ENCODE peak calls at places on chromosomes 1 and 21, in seven cellular contexts. K is GM23248, B is HCT116, O is SK-N-SH, U is PC-9, F is GM23338, L is OCI-LY7. D is an unnamed sample. For H3K4me1 and H3K9me2, the result is how much of the 10 kb centered on the place peaks cover.

GRCh38 chr1:86515597-86515996 is 31.3 kb upstream of the CLCA4 start:
- DNase-seq in O (peak), U (peak), F (peak), K (peak), B (peak), L (peak), D (peak)

GRCh38 chr1:60908159-60908558 is 174.2 kb upstream of the NFIA start:
- DNase-seq in U (no peak), F (no peak), B (no peak), L (no peak), O (no peak), K (no peak), D (no peak)

GRCh38 chr1:3863231-3863935 is 6.1 kb downstream of the DFFB start:
- DNase-seq in O (no peak), U (no peak), B (no peak), K (no peak), F (no peak), L (no peak), D (no peak)

GRCh38 chr21:45318556-45319341 is 31.1 kb upstream of the POFUT2 start:
- DNase-seq in B (peak), L (no peak), U (peak), K (no peak), O (no peak), F (no peak), D (no peak)

GRCh38 chr1:33712176-33712575 is 151.7 kb upstream of the HMGB4 start:
- DNase-seq in U (no peak), L (no peak), K (peak), O (no peak), B (no peak), F (peak), D (no peak)

GRCh38 chr1:64755356-64755755 is 10.5 kb downstream of the RAVER2 start:
- DNase-seq in K (no peak), U (no peak), L (no peak), F (no peak), O (no peak), B (no peak), D (no peak)

GRCh38 chr1:3869751-3870301 is 12.6 kb downstream of the DFFB start:
- DNase-seq in K (no peak), B (no peak), U (no peak), O (no peak), L (no peak), F (peak), D (no peak)

GRCh38 chr1:244920911-244921310 is 56.6 kb upstream of the HNRNPU start:
- DNase-seq in K (no peak), O (no peak), L (peak), F (no peak), B (no peak), U (no peak), D (no peak)

GRCh38 chr21:18673789-18674188 is 270.2 kb upstream of the TMPRSS15 start:
- DNase-seq in F (no peak), U (no peak), O (no peak), B (no peak), K (no peak), L (no peak), D (no peak)

GRCh38 chr21:42523941-42524340 is 10.3 kb downstream of the SLC37A1 start:
- DNase-seq in U (no peak), B (no peak), O (no peak), K (no peak), L (no peak), F (no peak), D (peak)

GRCh38 chr1:200432586-200432985 is 22.8 kb upstream of the ZNF281 start:
- DNase-seq in L (no peak), B (no peak), O (no peak), F (no peak), K (no peak), U (no peak), D (peak)

GRCh38 chr1:102853701-102854187 is 254.6 kb downstream of the COL11A1 start:
- DNase-seq in L (no peak), U (no peak), B (no peak), F (no peak), O (no peak), K (no peak), D (no peak)

GRCh38 chr1:115138973-115139372 is 49.7 kb upstream of the TSPAN2 start:
- DNase-seq in B (peak), U (peak), F (peak), K (peak), O (peak), L (peak), D (peak)

GRCh38 chr1:66292341-66292740 is 241.6 kb upstream of the SGIP1 start:
- DNase-seq in L (no peak), O (no peak), K (no peak), B (no peak), F (no peak), U (no peak), D (no peak)

GRCh38 chr1:180854001-180854400 is 58.7 kb upstream of the KIAA1614 start:
- DNase-seq in O (no peak), U (no peak), F (no peak), L (no peak), B (no peak), K (no peak), D (no peak)

GRCh38 chr1:171343727-171344472 is 29.9 kb downstream of the FMO4 start:
- DNase-seq in B (no peak), O (no peak), L (no peak), K (no peak), F (no peak), U (no peak), D (no peak)

GRCh38 chr1:35554261-35555211 is 2.7 kb downstream of the KIAA0319L start:
- DNase-seq in F (peak), K (no peak), O (no peak), B (no peak), L (no peak), U (no peak), D (peak)

DNA sequence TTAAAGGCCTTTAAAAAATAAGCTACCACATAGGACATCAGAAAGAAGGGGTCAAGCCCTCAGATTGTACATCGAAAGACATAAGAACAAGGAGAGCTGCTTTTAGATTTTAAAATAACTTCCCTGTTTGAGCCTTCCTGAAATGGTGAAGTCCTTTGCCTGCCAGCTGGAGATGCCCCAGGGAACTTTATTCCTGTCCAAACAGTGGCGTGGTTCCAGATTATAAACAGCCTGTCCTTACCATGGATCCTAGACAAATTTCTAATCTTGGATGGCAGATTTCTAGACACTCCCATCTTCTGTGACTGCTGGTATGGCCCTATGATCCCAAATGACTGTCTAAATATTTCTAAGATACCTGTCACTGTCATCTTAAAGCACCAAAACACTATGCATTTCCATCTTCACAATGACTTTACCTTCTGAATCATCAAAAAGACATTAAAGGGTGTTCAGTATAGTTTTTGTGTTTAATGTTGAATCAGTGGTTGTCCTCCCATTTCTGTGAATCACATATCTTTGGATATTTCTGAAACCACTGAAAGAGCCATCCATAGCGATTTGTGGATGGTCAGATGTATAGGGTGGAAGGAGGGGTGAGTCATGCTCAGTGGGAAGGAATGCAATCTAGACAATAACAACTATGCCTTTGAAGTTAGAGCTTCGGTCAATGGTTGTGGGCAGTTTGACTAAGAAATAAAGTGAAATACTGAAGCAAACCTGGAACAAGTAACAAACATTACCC is 23.2 kb downstream of the ILDR2 start:
- DNase-seq in F (peak), K (peak), B (peak), O (no peak), U (peak), L (no peak), D (peak)
- H3K4me1 ChIP-seq in F (under half), K (under half), B (under half), O (under half), U (under half), L (under half), D (under half)

GRCh38 chr21:15210235-15210678 is 145.5 kb upstream of the NRIP1 start:
- DNase-seq in B (no peak), U (peak), O (no peak), F (no peak), K (peak), L (no peak), D (peak)

GRCh38 chr21:15209224-15209623 is 144.4 kb upstream of the NRIP1 start:
- DNase-seq in O (no peak), K (no peak), F (no peak), L (no peak), U (no peak), B (no peak), D (peak)

GRCh38 chr21:15207635-15208370 is 143.0 kb upstream of the NRIP1 start:
- DNase-seq in B (no peak), L (no peak), O (no peak), F (no peak), U (no peak), K (no peak), D (no peak)

GRCh38 chr21:15207231-15207630 is 142.4 kb upstream of the NRIP1 start:
- DNase-seq in L (no peak), F (no peak), U (no peak), B (no peak), K (no peak), O (no peak), D (no peak)

DNA sequence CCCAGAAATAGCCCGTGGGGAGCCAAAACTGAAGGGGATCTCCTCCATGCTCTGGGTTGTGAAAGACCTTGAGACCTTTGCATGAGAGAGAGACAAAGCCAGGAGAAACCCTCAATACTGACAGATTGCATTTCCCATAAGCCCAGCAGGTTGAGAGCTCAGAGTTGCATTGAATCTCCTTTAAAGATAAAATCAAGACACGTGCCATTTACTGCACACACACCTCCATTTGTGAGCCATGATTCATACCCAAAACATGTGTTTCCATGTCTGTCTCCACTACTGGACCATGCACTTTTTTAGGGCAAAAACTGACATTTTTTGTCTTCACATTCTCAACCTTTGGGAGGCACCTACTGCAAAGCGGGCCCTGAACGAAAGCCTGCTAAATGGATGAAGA is 144.0 kb upstream of the NRIP1 start:
- DNase-seq in B (no peak), U (no peak), F (no peak), L (no peak), O (no peak), K (no peak), D (peak)
- H3K4me3 ChIP-seq in B (no peak), U (no peak), F (no peak), L (no peak), O (no peak), K (no peak), D (no peak)

GRCh38 chr21:21468003-21468402 is 469.8 kb downstream of the NCAM2 start:
- DNase-seq in B (no peak), K (no peak), F (no peak), U (no peak), L (no peak), O (no peak), D (no peak)
- H3K9me2 ChIP-seq in B (under half), K (under half), F (under half), U (under half), L (under half), O (under half), D (under half)

GRCh38 chr1:174021611-174022079 is 512 bp downstream of the RC3H1 start:
- DNase-seq in K (peak), U (no peak), B (no peak), L (peak), O (peak), F (peak), D (peak)
- H3K4me1 ChIP-seq in K (under half), U (under half), B (under half), L (under half), O (under half), F (under half), D (under half)

D was measured in PC-3.